ENCODE peak calls at places on chromosomes 4 and X, in five cellular contexts. One of them, this sample, is unnamed.

GRCh38 chr4:123995939-123996338 is 599.3 kb downstream of the SPRY1 start:
- DNase-seq in left ventricle myocardium inferior: no peak
- DNase-seq in small intestine: no peak
- DNase-seq in coronary artery: no peak
- DNase-seq in NCI-H446 treated with DMSO at 0.1 percent for 48 hours: no peak
- DNase-seq in this sample: peak

GRCh38 chr4:153488006-153488718 is 22.0 kb downstream of the TMEM131L start:
- DNase-seq in left ventricle myocardium inferior: no peak
- DNase-seq in small intestine: no peak
- DNase-seq in coronary artery: no peak
- DNase-seq in NCI-H446 treated with DMSO at 0.1 percent for 48 hours: no peak
- DNase-seq in this sample: no peak

GRCh38 chr4:48223633-48224295 is 45.9 kb downstream of the TEC start:
- DNase-seq in left ventricle myocardium inferior: no peak
- DNase-seq in small intestine: no peak
- DNase-seq in coronary artery: no peak
- DNase-seq in NCI-H446 treated with DMSO at 0.1 percent for 48 hours: no peak
- DNase-seq in this sample: peak

GRCh38 chrX:15758140-15758539 is 20.1 kb downstream of the CA5B start:
- DNase-seq in left ventricle myocardium inferior: no peak
- DNase-seq in small intestine: no peak
- DNase-seq in coronary artery: no peak
- DNase-seq in NCI-H446 treated with DMSO at 0.1 percent for 48 hours: no peak
- DNase-seq in this sample: no peak

GRCh38 chrX:136061302-136061701 is 76.1 kb downstream of the SLC9A6 start:
- DNase-seq in left ventricle myocardium inferior: peak
- DNase-seq in small intestine: no peak
- DNase-seq in coronary artery: no peak
- DNase-seq in NCI-H446 treated with DMSO at 0.1 percent for 48 hours: no peak
- DNase-seq in this sample: no peak

GRCh38 chr4:185909959-185910358 is 98.0 kb upstream of the SORBS2 start:
- DNase-seq in left ventricle myocardium inferior: no peak
- DNase-seq in small intestine: peak
- DNase-seq in coronary artery: no peak
- DNase-seq in NCI-H446 treated with DMSO at 0.1 percent for 48 hours: no peak
- DNase-seq in this sample: no peak

GRCh38 chr4:79652232-79652631 is 244.2 kb upstream of the GK2 start:
- DNase-seq in left ventricle myocardium inferior: no peak
- DNase-seq in small intestine: no peak
- DNase-seq in coronary artery: no peak
- DNase-seq in NCI-H446 treated with DMSO at 0.1 percent for 48 hours: no peak
- DNase-seq in this sample: no peak

GRCh38 chr4:70721747-70722146 is at the start of gene RUFY3:
- DNase-seq in left ventricle myocardium inferior: no peak
- DNase-seq in small intestine: no peak
- DNase-seq in coronary artery: no peak
- DNase-seq in NCI-H446 treated with DMSO at 0.1 percent for 48 hours: peak
- DNase-seq in this sample: no peak

GRCh38 chr4:150572704-150573504 is 9.0 kb upstream of the MAB21L2 start:
- DNase-seq in left ventricle myocardium inferior: no peak
- DNase-seq in small intestine: no peak
- DNase-seq in coronary artery: no peak
- DNase-seq in NCI-H446 treated with DMSO at 0.1 percent for 48 hours: no peak
- DNase-seq in this sample: no peak

GRCh38 chr4:112857461-112857860 is 192.0 kb upstream of the ANK2 start:
- DNase-seq in left ventricle myocardium inferior: no peak
- DNase-seq in small intestine: no peak
- DNase-seq in coronary artery: no peak
- DNase-seq in NCI-H446 treated with DMSO at 0.1 percent for 48 hours: no peak
- DNase-seq in this sample: peak

GRCh38 chr4:43130228-43131021 is 237.9 kb downstream of the GRXCR1 start:
- DNase-seq in left ventricle myocardium inferior: no peak
- DNase-seq in small intestine: no peak
- DNase-seq in coronary artery: no peak
- DNase-seq in NCI-H446 treated with DMSO at 0.1 percent for 48 hours: no peak
- DNase-seq in this sample: no peak

GRCh38 chr4:141275834-141276233 is 55.1 kb downstream of the ZNF330 start:
- DNase-seq in left ventricle myocardium inferior: no peak
- DNase-seq in small intestine: no peak
- DNase-seq in coronary artery: no peak
- DNase-seq in NCI-H446 treated with DMSO at 0.1 percent for 48 hours: no peak
- DNase-seq in this sample: peak

GRCh38 chr4:47612116-47613023 is 127.3 kb downstream of the ATP10D start:
- DNase-seq in left ventricle myocardium inferior: no peak
- DNase-seq in small intestine: no peak
- DNase-seq in coronary artery: no peak
- DNase-seq in NCI-H446 treated with DMSO at 0.1 percent for 48 hours: no peak
- DNase-seq in this sample: no peak

GRCh38 chrX:9037296-9037695 is 3.4 kb upstream of the FAM9B start:
- DNase-seq in left ventricle myocardium inferior: no peak
- DNase-seq in small intestine: no peak
- DNase-seq in coronary artery: no peak
- DNase-seq in NCI-H446 treated with DMSO at 0.1 percent for 48 hours: no peak
- DNase-seq in this sample: no peak

GRCh38 chr4:14345356-14345775 is 656.9 kb upstream of the CPEB2 start:
- DNase-seq in left ventricle myocardium inferior: no peak
- DNase-seq in small intestine: no peak
- DNase-seq in coronary artery: no peak
- DNase-seq in NCI-H446 treated with DMSO at 0.1 percent for 48 hours: no peak
- DNase-seq in this sample: peak

GRCh38 chr4:123546123-123546654 is 149.6 kb downstream of the SPRY1 start:
- DNase-seq in left ventricle myocardium inferior: no peak
- DNase-seq in small intestine: peak
- DNase-seq in coronary artery: no peak
- DNase-seq in NCI-H446 treated with DMSO at 0.1 percent for 48 hours: no peak
- DNase-seq in this sample: no peak

GRCh38 chr4:2962614-2963184 is 507 bp downstream of the NOP14 start:
- DNase-seq in left ventricle myocardium inferior: no peak
- DNase-seq in small intestine: peak
- DNase-seq in coronary artery: no peak
- DNase-seq in NCI-H446 treated with DMSO at 0.1 percent for 48 hours: no peak
- DNase-seq in this sample: peak

GRCh38 chrX:39262641-39263040 is 461.4 kb downstream of the MID1IP1 start:
- DNase-seq in left ventricle myocardium inferior: no peak
- DNase-seq in small intestine: no peak
- DNase-seq in coronary artery: no peak
- DNase-seq in NCI-H446 treated with DMSO at 0.1 percent for 48 hours: no peak
- DNase-seq in this sample: peak

GRCh38 chrX:71910526-71911022 is at the start of gene NHSL2:
- DNase-seq in left ventricle myocardium inferior: peak
- DNase-seq in small intestine: no peak
- DNase-seq in coronary artery: no peak
- DNase-seq in NCI-H446 treated with DMSO at 0.1 percent for 48 hours: no peak
- DNase-seq in this sample: no peak

GRCh38 chr4:77240469-77241066 is 83.6 kb downstream of the CCNG2 start:
- DNase-seq in left ventricle myocardium inferior: peak
- DNase-seq in small intestine: peak
- DNase-seq in coronary artery: no peak
- DNase-seq in NCI-H446 treated with DMSO at 0.1 percent for 48 hours: no peak
- DNase-seq in this sample: peak

GRCh38 chrX:69065451-69065850 is 99.8 kb downstream of the PJA1 start:
- DNase-seq in left ventricle myocardium inferior: no peak
- DNase-seq in small intestine: no peak
- DNase-seq in coronary artery: peak
- DNase-seq in NCI-H446 treated with DMSO at 0.1 percent for 48 hours: no peak
- DNase-seq in this sample: peak

GRCh38 chrX:122517781-122518180 is 666.3 kb upstream of the GRIA3 start:
- DNase-seq in left ventricle myocardium inferior: no peak
- DNase-seq in small intestine: no peak
- DNase-seq in coronary artery: no peak
- DNase-seq in NCI-H446 treated with DMSO at 0.1 percent for 48 hours: peak
- DNase-seq in this sample: peak

GRCh38 chrX:10496345-10496965 is 123.9 kb downstream of the MID1 start:
- DNase-seq in left ventricle myocardium inferior: no peak
- DNase-seq in small intestine: no peak
- DNase-seq in coronary artery: no peak
- DNase-seq in NCI-H446 treated with DMSO at 0.1 percent for 48 hours: no peak
- DNase-seq in this sample: no peak

GRCh38 chrX:50327235-50327634 is 122.7 kb downstream of the CCNB3 start:
- DNase-seq in left ventricle myocardium inferior: no peak
- DNase-seq in small intestine: no peak
- DNase-seq in coronary artery: no peak
- DNase-seq in NCI-H446 treated with DMSO at 0.1 percent for 48 hours: no peak
- DNase-seq in this sample: no peak

This sample was measured in foreskin keratinocyte.